ENCODE peak calls at places on chromosomes 4 and X, in four cellular contexts. M, A, Z and I are unnamed samples.

GRCh38 chr4:99117876-99118693 is 26.0 kb downstream of the ADH4 start:
- DNase-seq in M (no peak), A (no peak), Z (peak), I (peak)

GRCh38 chr4:38491854-38492478 is 172.0 kb upstream of the KLF3 start:
- DNase-seq in M (no peak), A (no peak), Z (no peak), I (no peak)

GRCh38 chr4:122865421-122865820 is 38.8 kb downstream of the FGF2 start:
- DNase-seq in M (no peak), A (no peak), Z (no peak), I (no peak)

GRCh38 chrX:71910526-71911022 is at the start of gene NHSL2:
- DNase-seq in M (peak), A (peak), Z (no peak), I (peak)

GRCh38 chr4:87196146-87196545 is 24.3 kb downstream of the KLHL8 start:
- DNase-seq in M (no peak), A (no peak), Z (no peak), I (no peak)

GRCh38 chr4:77147400-77147782 is 9.6 kb upstream of the CCNG2 start:
- DNase-seq in M (no peak), A (no peak), Z (no peak), I (no peak)

GRCh38 chr4:128707864-128708263 is 101.6 kb upstream of the JADE1 start:
- DNase-seq in M (no peak), A (no peak), Z (no peak), I (no peak)

GRCh38 chr4:1487106-1487505 is 80.9 kb upstream of the NKX1-1 start:
- DNase-seq in M (no peak), A (no peak), Z (no peak), I (no peak)

GRCh38 chr4:75287738-75288517 is 226.3 kb downstream of the RCHY1 start:
- DNase-seq in M (no peak), A (no peak), Z (no peak), I (no peak)

GRCh38 chrX:17425151-17425550 is 50.2 kb downstream of the NHS start:
- DNase-seq in M (no peak), A (no peak), Z (no peak), I (no peak)

GRCh38 chr4:41887821-41888699 is 47.2 kb upstream of the TMEM33 start:
- DNase-seq in M (peak), A (no peak), Z (peak), I (peak)